ENCODE peak calls at places on chromosome 3, in eight cellular contexts. L, Q, C, F, P, R, A and V are unnamed samples.

GRCh38 chr3:179272385-179272784 is 21.5 kb upstream of the KCNMB3 start:
- DNase-seq in L (no peak), Q (no peak), C (no peak), F (peak; percentile 19), P (peak; percentile 8), R (no peak), A (no peak), V (peak; percentile 6)

GRCh38 chr3:143081844-143082778 is 37.5 kb upstream of the CHST2 start:
- DNase-seq in L (peak; percentile 72), Q (no peak), C (no peak), F (no peak), P (no peak), R (no peak), A (no peak), V (no peak)

GRCh38 chr3:108345492-108346205 is 49.3 kb downstream of the HHLA2 start:
- DNase-seq in L (no peak), Q (no peak), C (peak; percentile 92), F (no peak), P (peak; percentile 15), R (no peak), A (no peak), V (no peak)

GRCh38 chr3:17583530-17583929 is 158.9 kb downstream of the TBC1D5 start:
- DNase-seq in L (no peak), Q (no peak), C (no peak), F (no peak), P (no peak), R (no peak), A (no peak), V (no peak)

GRCh38 chr3:11380314-11380713 is 108.1 kb downstream of the ATG7 start:
- DNase-seq in L (no peak), Q (no peak), C (no peak), F (peak; percentile 39), P (peak; percentile 31), R (no peak), A (no peak), V (no peak)

GRCh38 chr3:143330316-143330868 is 210.8 kb downstream of the CHST2 start:
- DNase-seq in L (no peak), Q (no peak), C (no peak), F (no peak), P (no peak), R (no peak), A (no peak), V (no peak)

GRCh38 chr3:183378008-183378407 is 50.4 kb downstream of the MCF2L2 start:
- DNase-seq in L (no peak), Q (no peak), C (no peak), F (no peak), P (no peak), R (no peak), A (no peak), V (no peak)

GRCh38 chr3:27976933-27977332 is 254.8 kb upstream of the EOMES start:
- DNase-seq in L (no peak), Q (no peak), C (peak; percentile 32), F (no peak), P (peak; percentile 10), R (no peak), A (no peak), V (no peak)

GRCh38 chr3:196962108-196962929 is 6.3 kb downstream of the PIGZ start:
- DNase-seq in L (no peak), Q (no peak), C (no peak), F (no peak), P (no peak), R (no peak), A (no peak), V (no peak)

GRCh38 chr3:43259626-43260025 is 26.7 kb upstream of the SNRK start:
- DNase-seq in L (no peak), Q (no peak), C (no peak), F (no peak), P (no peak), R (no peak), A (no peak), V (no peak)

GRCh38 chr3:10437272-10437994 is 68.0 kb downstream of the ATP2B2 start:
- DNase-seq in L (peak; percentile 72), Q (no peak), C (peak; percentile 8), F (peak; percentile 73), P (peak; percentile 85), R (no peak), A (no peak), V (no peak)

GRCh38 chr3:89303721-89304120 is 196.3 kb downstream of the EPHA3 start:
- DNase-seq in L (no peak), Q (no peak), C (no peak), F (peak; percentile 61), P (peak; percentile 44), R (no peak), A (no peak), V (no peak)

GRCh38 chr3:54966979-54967378 is 39.1 kb upstream of the LRTM1 start:
- DNase-seq in L (no peak), Q (no peak), C (no peak), F (no peak), P (no peak), R (no peak), A (no peak), V (no peak)

GRCh38 chr3:74561881-74562280 is 52.6 kb downstream of the CNTN3 start:
- DNase-seq in L (no peak), Q (no peak), C (no peak), F (no peak), P (peak; percentile 53), R (no peak), A (no peak), V (no peak)

GRCh38 chr3:197564097-197564843 is 8.5 kb upstream of the BDH1 start:
- DNase-seq in L (no peak), Q (no peak), C (no peak), F (no peak), P (no peak), R (no peak), A (no peak), V (no peak)

GRCh38 chr3:124172846-124173245 is 180.9 kb upstream of the ROPN1 start:
- DNase-seq in L (no peak), Q (no peak), C (peak; percentile 14), F (no peak), P (no peak), R (no peak), A (no peak), V (no peak)

DNA sequence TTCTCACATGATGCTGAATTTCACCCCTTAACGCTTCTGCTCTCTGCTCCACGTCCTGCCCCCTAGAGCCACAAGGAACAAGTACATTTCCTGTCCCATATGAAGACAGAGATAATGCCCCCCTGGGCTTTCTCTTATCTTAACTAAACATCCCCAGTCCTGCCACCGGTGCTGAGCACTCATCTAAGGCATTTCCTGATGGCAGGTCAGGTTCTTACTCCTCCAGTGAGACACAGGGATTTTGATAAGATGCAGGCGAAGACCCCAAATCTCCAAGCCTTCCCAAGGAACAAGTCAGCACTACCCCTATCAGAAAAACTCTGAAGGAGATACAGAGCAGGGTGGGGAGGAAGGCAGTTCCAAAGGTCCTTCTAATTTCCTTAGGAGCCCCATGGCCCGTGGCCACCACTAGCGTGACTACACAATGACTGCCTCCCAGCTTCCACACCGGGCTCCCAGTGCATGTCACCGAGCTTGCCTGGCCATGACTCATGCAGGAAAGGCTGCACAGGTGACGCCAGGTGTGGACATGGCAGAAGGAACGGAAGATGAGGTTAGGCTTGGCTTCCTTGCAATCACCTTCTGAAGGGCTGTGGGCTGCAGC is 152.9 kb downstream of the XXYLT1 start:
- DNase-seq in L (no peak), Q (no peak), C (no peak), F (no peak), P (peak; percentile 25), R (no peak), A (no peak), V (peak; percentile 33)
- TF ChIP-seq CTCF in L (peak; percentile 16), Q (no peak), C (no peak), F (peak; percentile 21), P (peak; percentile 38), R (peak; percentile 61), A (peak; percentile 23), V (peak; percentile 42)

DNA sequence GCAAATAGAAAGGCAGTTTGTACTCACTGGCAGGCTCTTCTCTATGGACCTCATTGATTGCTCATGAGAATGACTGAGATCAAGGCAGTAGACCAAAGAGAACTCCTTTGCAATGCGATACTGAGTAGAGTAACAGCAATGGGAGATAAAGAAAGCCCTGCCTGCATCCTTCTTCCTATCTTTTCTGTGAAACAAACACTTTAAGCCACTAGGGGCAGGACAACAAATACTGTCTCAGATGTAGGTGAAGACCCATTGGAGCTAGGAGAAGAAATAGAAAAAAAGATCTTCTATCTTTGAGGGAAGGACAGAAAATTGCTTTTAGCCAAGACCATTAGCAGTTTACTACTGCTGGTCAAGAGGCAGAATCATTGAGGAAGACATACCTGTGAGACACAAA is 117.6 kb upstream of the IGSF10 start:
- DNase-seq in L (no peak), Q (no peak), C (no peak), F (no peak), P (no peak), R (no peak), A (no peak), V (no peak)
- TF ChIP-seq CTCF in L (no peak), Q (no peak), C (no peak), F (peak; percentile 9), P (no peak), R (no peak), A (no peak), V (no peak)

GRCh38 chr3:31532587-31533168 is at the start of gene STT3B:
- DNase-seq in L (peak; percentile 87), Q (no peak), C (peak; percentile 81), F (no peak), P (peak; percentile 75), R (no peak), A (peak; percentile 89), V (no peak)

GRCh38 chr3:31533169-31533870 is 595 bp downstream of the STT3B start:
- DNase-seq in L (peak; percentile 39), Q (no peak), C (peak; percentile 55), F (peak; percentile 22), P (peak; percentile 1), R (no peak), A (peak; percentile 78), V (peak; percentile 48)

GRCh38 chr3:31530039-31530983 is 2.4 kb upstream of the STT3B start:
- DNase-seq in L (no peak), Q (no peak), C (no peak), F (no peak), P (no peak), R (no peak), A (no peak), V (no peak)

GRCh38 chr3:31531465-31531991 is 1.2 kb upstream of the STT3B start:
- DNase-seq in L (no peak), Q (no peak), C (no peak), F (no peak), P (peak; percentile 12), R (no peak), A (no peak), V (no peak)

DNA sequence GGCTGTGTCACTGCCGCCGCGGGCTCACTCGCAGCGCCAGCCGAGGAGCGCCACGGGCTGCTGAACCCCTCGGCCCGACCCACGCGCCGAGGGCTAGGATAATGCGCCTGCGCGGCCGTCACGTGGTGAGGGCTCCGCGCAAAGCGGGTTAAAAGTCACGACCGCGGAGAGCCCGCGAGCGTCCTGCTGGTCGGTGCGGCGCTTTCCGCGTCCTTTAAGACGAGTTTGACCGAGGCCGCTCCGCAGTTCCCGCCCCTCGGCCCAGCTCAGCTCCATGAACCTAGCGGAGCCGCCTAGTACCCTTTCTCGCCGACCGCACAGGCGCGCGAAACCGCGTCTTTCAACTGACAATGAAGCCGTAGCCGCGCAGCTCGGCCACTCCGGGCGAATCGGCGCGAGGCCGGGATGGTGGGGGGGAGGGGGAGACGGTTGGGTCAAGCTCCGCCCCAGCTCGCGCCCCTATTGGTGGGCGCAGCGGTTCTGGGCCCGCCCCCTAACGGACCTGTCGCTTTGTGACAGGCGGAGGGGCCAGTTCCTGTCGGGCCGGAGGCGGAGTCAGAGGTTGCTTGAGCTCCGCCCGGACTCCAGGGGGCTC is 636 bp upstream of the STT3B start:
- DNase-seq in L (peak; percentile 98), Q (peak; percentile 99), C (peak; percentile 99), F (peak; percentile 100), P (peak; percentile 98), R (peak; percentile 67), A (peak; percentile 100), V (peak; percentile 99)
- TF ChIP-seq CTCF in L (no peak), Q (no peak), C (no peak), F (no peak), P (no peak), R (no peak), A (peak; percentile 19), V (no peak)

GRCh38 chr3:50675179-50676030 is 678 bp downstream of the DOCK3 start:
- DNase-seq in L (peak; percentile 56), Q (no peak), C (peak; percentile 21), F (no peak), P (no peak), R (no peak), A (peak; percentile 59), V (peak; percentile 65)
- TF ChIP-seq CTCF in L (peak; percentile 44), Q (no peak), C (no peak), F (peak; percentile 21), P (no peak), R (peak; percentile 86), A (peak; percentile 32), V (peak; percentile 74)